ENCODE peak calls at places on chromosome 20, in eight cellular contexts. One of them, this sample, is unnamed.

GRCh38 chr20:51388756-51389542 is 153.6 kb downstream of the NFATC2 start:
- DNase-seq in osteoblast: no peak
- DNase-seq in CD8-positive, alpha-beta T cell: no peak
- DNase-seq in AG10803: no peak
- DNase-seq in BJ: no peak
- DNase-seq in lung: no peak
- DNase-seq in stomach: no peak
- DNase-seq in cardiac fibroblast: peak; percentile 29
- DNase-seq in this sample: no peak

GRCh38 chr20:40265872-40266533 is 423.0 kb downstream of the MAFB start:
- DNase-seq in BJ: no peak
- DNase-seq in AG10803: peak; percentile 54
- DNase-seq in stomach: peak; percentile 39
- DNase-seq in osteoblast: no peak
- DNase-seq in cardiac fibroblast: peak; percentile 71
- DNase-seq in lung: peak; percentile 35
- DNase-seq in CD8-positive, alpha-beta T cell: no peak
- DNase-seq in this sample: no peak

GRCh38 chr20:11231742-11232141 is 557.9 kb upstream of the JAG1 start:
- DNase-seq in osteoblast: no peak
- DNase-seq in CD8-positive, alpha-beta T cell: no peak
- DNase-seq in BJ: no peak
- DNase-seq in stomach: no peak
- DNase-seq in AG10803: no peak
- DNase-seq in cardiac fibroblast: no peak
- DNase-seq in lung: no peak
- DNase-seq in this sample: no peak

GRCh38 chr20:53580376-53581111 is 13.1 kb downstream of the ZNF217 start:
- DNase-seq in CD8-positive, alpha-beta T cell: no peak
- DNase-seq in cardiac fibroblast: no peak
- DNase-seq in stomach: peak; percentile 19
- DNase-seq in BJ: no peak
- DNase-seq in lung: peak; percentile 27
- DNase-seq in AG10803: no peak
- DNase-seq in osteoblast: peak; percentile 66
- DNase-seq in this sample: no peak

GRCh38 chr20:62822788-62823651 is 6.2 kb downstream of the COL9A3 start:
- DNase-seq in AG10803: no peak
- DNase-seq in lung: no peak
- DNase-seq in osteoblast: peak; percentile 97
- DNase-seq in cardiac fibroblast: no peak
- DNase-seq in stomach: peak; percentile 74
- DNase-seq in BJ: no peak
- DNase-seq in CD8-positive, alpha-beta T cell: no peak
- DNase-seq in this sample: no peak

GRCh38 chr20:62498874-62499273 is 23.1 kb upstream of the GATA5 start:
- DNase-seq in CD8-positive, alpha-beta T cell: no peak
- DNase-seq in AG10803: no peak
- DNase-seq in stomach: no peak
- DNase-seq in osteoblast: no peak
- DNase-seq in BJ: no peak
- DNase-seq in cardiac fibroblast: no peak
- DNase-seq in lung: no peak
- DNase-seq in this sample: no peak

GRCh38 chr20:53748176-53748575 is 154.5 kb upstream of the ZNF217 start:
- DNase-seq in osteoblast: no peak
- DNase-seq in AG10803: no peak
- DNase-seq in BJ: no peak
- DNase-seq in lung: no peak
- DNase-seq in CD8-positive, alpha-beta T cell: no peak
- DNase-seq in cardiac fibroblast: no peak
- DNase-seq in stomach: no peak
- DNase-seq in this sample: no peak

GRCh38 chr20:52426856-52427255 is 235.3 kb upstream of the ZFP64 start:
- DNase-seq in AG10803: no peak
- DNase-seq in cardiac fibroblast: no peak
- DNase-seq in osteoblast: no peak
- DNase-seq in stomach: no peak
- DNase-seq in lung: no peak
- DNase-seq in CD8-positive, alpha-beta T cell: no peak
- DNase-seq in BJ: no peak
- DNase-seq in this sample: no peak

DNA sequence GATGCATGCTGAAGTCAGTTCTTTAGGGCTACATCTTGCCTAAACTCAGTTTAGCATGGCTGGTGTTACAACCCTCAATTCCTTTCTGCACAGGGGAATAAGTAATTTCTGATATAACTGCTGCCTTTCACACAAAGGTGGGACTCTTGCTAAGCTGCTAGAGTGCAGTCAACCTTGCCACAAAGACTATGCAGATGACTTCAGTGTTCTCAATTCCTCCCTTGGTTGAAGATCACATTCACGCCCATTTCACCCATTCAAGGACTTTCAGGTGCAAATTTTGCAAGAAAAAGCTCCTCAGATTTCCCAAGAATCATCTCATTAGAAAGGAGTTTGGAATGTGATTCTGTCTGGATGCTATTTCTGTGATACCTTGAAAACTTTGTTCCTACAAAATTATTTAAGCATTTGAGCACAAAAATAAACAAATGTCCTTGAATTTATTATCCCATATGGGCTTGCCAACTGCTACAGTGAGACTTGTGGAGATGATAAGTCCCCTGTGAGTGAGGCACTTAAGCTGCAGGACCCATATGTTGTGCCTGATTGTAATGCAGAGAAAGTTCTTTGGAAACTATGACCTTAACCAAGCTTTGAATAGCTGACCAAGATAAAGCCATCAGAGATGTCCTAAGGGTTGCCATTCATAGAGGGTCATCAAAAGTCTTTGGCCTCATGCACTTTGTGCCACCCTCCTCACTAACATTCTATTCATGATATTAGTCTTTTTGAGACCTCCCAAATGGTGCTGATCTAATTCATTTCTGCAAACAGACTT is 111.8 kb downstream of the PLCB4 start:
- DNase-seq in BJ: no peak
- DNase-seq in CD8-positive, alpha-beta T cell: no peak
- DNase-seq in lung: no peak
- DNase-seq in osteoblast: no peak
- DNase-seq in stomach: no peak
- DNase-seq in cardiac fibroblast: no peak
- DNase-seq in AG10803: no peak
- DNase-seq in this sample: no peak
- H3K4me3 ChIP-seq in BJ: no peak overlapping the region
- H3K4me3 ChIP-seq in CD8-positive, alpha-beta T cell: no peak overlapping the region
- H3K4me3 ChIP-seq in lung: no peak overlapping the region
- H3K4me3 ChIP-seq in osteoblast: no peak overlapping the region
- H3K4me3 ChIP-seq in stomach: no peak overlapping the region
- H3K4me3 ChIP-seq in cardiac fibroblast: no peak overlapping the region
- H3K4me3 ChIP-seq in AG10803: no peak overlapping the region
- H3K4me3 ChIP-seq in this sample: no peak overlapping the region

GRCh38 chr20:57525328-57526053 is 551 bp upstream of the CTCFL start:
- DNase-seq in osteoblast: no peak
- DNase-seq in BJ: no peak
- DNase-seq in AG10803: no peak
- DNase-seq in CD8-positive, alpha-beta T cell: no peak
- DNase-seq in cardiac fibroblast: no peak
- DNase-seq in stomach: no peak
- DNase-seq in lung: no peak
- DNase-seq in this sample: no peak

GRCh38 chr20:57527728-57528127 is 2.8 kb upstream of the CTCFL start:
- DNase-seq in BJ: no peak
- DNase-seq in osteoblast: no peak
- DNase-seq in AG10803: no peak
- DNase-seq in cardiac fibroblast: no peak
- DNase-seq in CD8-positive, alpha-beta T cell: no peak
- DNase-seq in lung: no peak
- DNase-seq in stomach: no peak
- DNase-seq in this sample: no peak

GRCh38 chr20:57524511-57525176 is at the start of gene CTCFL:
- DNase-seq in cardiac fibroblast: no peak
- DNase-seq in BJ: no peak
- DNase-seq in stomach: no peak
- DNase-seq in CD8-positive, alpha-beta T cell: no peak
- DNase-seq in AG10803: no peak
- DNase-seq in lung: no peak
- DNase-seq in osteoblast: no peak
- DNase-seq in this sample: no peak

GRCh38 chr20:57526885-57527566 is 2.1 kb upstream of the CTCFL start:
- DNase-seq in osteoblast: no peak
- DNase-seq in BJ: no peak
- DNase-seq in CD8-positive, alpha-beta T cell: no peak
- DNase-seq in lung: no peak
- DNase-seq in stomach: no peak
- DNase-seq in cardiac fibroblast: no peak
- DNase-seq in AG10803: no peak
- DNase-seq in this sample: no peak

DNA sequence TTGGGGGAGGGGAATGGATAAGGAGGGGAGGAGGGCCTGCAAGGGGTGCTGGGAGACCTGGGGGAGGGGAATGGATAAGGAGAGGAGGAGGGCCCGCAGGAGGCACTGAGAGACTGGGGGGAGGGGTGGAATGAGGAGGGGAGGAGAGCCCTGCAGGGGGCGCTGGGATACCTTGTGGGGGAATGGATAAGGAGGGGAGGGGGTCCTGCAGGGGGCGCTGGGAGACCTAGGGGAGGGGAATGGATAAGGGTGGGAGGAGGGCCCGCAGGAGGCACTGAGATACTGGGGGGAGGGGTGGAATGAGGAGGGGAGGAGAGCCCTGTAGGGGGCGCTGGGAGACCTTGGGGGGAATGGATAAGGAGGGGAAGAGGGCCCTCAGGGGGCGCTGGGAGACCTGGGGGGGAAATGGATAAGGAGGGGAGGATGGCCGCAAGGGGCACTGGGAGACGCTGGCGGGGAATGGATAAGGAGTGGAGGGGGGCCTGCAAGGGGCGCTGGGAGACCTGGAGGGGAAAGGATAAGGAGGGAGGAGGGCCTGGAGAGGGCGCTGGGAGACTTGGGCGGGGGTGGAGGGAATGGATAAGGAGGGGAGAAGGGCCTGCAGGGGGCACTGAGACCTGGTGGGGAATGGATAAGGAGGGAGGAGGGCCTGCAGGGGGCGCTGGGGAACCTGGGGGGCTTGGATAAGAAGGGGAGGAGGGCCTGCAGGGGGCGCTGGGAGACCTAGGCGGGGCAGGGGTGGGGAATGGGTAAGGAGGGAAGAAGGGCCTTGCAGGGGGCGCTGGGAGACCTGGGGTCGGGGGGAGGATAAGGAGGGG is 1.3 kb upstream of the CTCFL start:
- DNase-seq in lung: no peak
- DNase-seq in BJ: no peak
- DNase-seq in CD8-positive, alpha-beta T cell: no peak
- DNase-seq in cardiac fibroblast: no peak
- DNase-seq in osteoblast: no peak
- DNase-seq in stomach: no peak
- DNase-seq in AG10803: no peak
- DNase-seq in this sample: no peak
- TF ChIP-seq CTCF in lung: no peak
- TF ChIP-seq CTCF in BJ: no peak
- TF ChIP-seq CTCF in CD8-positive, alpha-beta T cell: no peak
- TF ChIP-seq CTCF in cardiac fibroblast: no peak
- TF ChIP-seq CTCF in osteoblast: no peak
- TF ChIP-seq CTCF in stomach: no peak
- TF ChIP-seq CTCF in AG10803: no peak
- TF ChIP-seq CTCF in this sample: no peak

GRCh38 chr20:43188234-43188653 is 1.5 kb downstream of the PTPRT start:
- DNase-seq in stomach: no peak
- DNase-seq in osteoblast: no peak
- DNase-seq in lung: no peak
- DNase-seq in cardiac fibroblast: no peak
- DNase-seq in AG10803: no peak
- DNase-seq in CD8-positive, alpha-beta T cell: no peak
- DNase-seq in BJ: no peak
- DNase-seq in this sample: no peak

GRCh38 chr20:43190332-43190953 is 737 bp upstream of the PTPRT start:
- DNase-seq in CD8-positive, alpha-beta T cell: no peak
- DNase-seq in BJ: no peak
- DNase-seq in cardiac fibroblast: no peak
- DNase-seq in lung: no peak
- DNase-seq in AG10803: no peak
- DNase-seq in stomach: no peak
- DNase-seq in osteoblast: no peak
- DNase-seq in this sample: no peak

GRCh38 chr20:43189614-43190331 is at the start of gene PTPRT:
- DNase-seq in AG10803: no peak
- DNase-seq in stomach: no peak
- DNase-seq in BJ: no peak
- DNase-seq in osteoblast: no peak
- DNase-seq in cardiac fibroblast: no peak
- DNase-seq in CD8-positive, alpha-beta T cell: no peak
- DNase-seq in lung: no peak
- DNase-seq in this sample: no peak

GRCh38 chr20:43187476-43188233 is 2.1 kb downstream of the PTPRT start:
- DNase-seq in cardiac fibroblast: peak; percentile 72
- DNase-seq in CD8-positive, alpha-beta T cell: peak; percentile 51
- DNase-seq in AG10803: peak; percentile 49
- DNase-seq in osteoblast: peak; percentile 99
- DNase-seq in BJ: peak; percentile 5
- DNase-seq in stomach: peak; percentile 72
- DNase-seq in lung: peak; percentile 75
- DNase-seq in this sample: peak; percentile 22

GRCh38 chr20:43188861-43189613 is 669 bp downstream of the PTPRT start:
- DNase-seq in stomach: no peak
- DNase-seq in osteoblast: no peak
- DNase-seq in lung: no peak
- DNase-seq in CD8-positive, alpha-beta T cell: no peak
- DNase-seq in cardiac fibroblast: no peak
- DNase-seq in AG10803: no peak
- DNase-seq in BJ: no peak
- DNase-seq in this sample: no peak
- H3K4me3 ChIP-seq in stomach: peak overlapping the region; percentile 24
- H3K4me3 ChIP-seq in osteoblast: no peak overlapping the region
- H3K4me3 ChIP-seq in lung: no peak overlapping the region
- H3K4me3 ChIP-seq in CD8-positive, alpha-beta T cell: no peak overlapping the region
- H3K4me3 ChIP-seq in cardiac fibroblast: no peak overlapping the region
- H3K4me3 ChIP-seq in AG10803: no peak overlapping the region
- H3K4me3 ChIP-seq in BJ: no peak overlapping the region
- H3K4me3 ChIP-seq in this sample: no peak overlapping the region

GRCh38 chr20:34561661-34562060 is 3.1 kb downstream of the MAP1LC3A start:
- DNase-seq in lung: no peak
- DNase-seq in CD8-positive, alpha-beta T cell: no peak
- DNase-seq in AG10803: no peak
- DNase-seq in BJ: no peak
- DNase-seq in cardiac fibroblast: no peak
- DNase-seq in stomach: no peak
- DNase-seq in osteoblast: no peak
- DNase-seq in this sample: no peak

GRCh38 chr20:34560614-34561013 is 2.1 kb downstream of the MAP1LC3A start:
- DNase-seq in CD8-positive, alpha-beta T cell: no peak
- DNase-seq in AG10803: no peak
- DNase-seq in osteoblast: no peak
- DNase-seq in BJ: no peak
- DNase-seq in stomach: no peak
- DNase-seq in lung: no peak
- DNase-seq in cardiac fibroblast: no peak
- DNase-seq in this sample: no peak

GRCh38 chr20:34564810-34565209 is 6.3 kb downstream of the MAP1LC3A start:
- DNase-seq in cardiac fibroblast: no peak
- DNase-seq in stomach: no peak
- DNase-seq in lung: no peak
- DNase-seq in BJ: no peak
- DNase-seq in CD8-positive, alpha-beta T cell: no peak
- DNase-seq in osteoblast: no peak
- DNase-seq in AG10803: no peak
- DNase-seq in this sample: no peak

GRCh38 chr20:34560141-34560523 is 1.6 kb downstream of the MAP1LC3A start:
- DNase-seq in lung: no peak
- DNase-seq in cardiac fibroblast: no peak
- DNase-seq in CD8-positive, alpha-beta T cell: no peak
- DNase-seq in osteoblast: no peak
- DNase-seq in stomach: no peak
- DNase-seq in BJ: no peak
- DNase-seq in AG10803: no peak
- DNase-seq in this sample: no peak

GRCh38 chr20:34562643-34563042 is 4.1 kb downstream of the MAP1LC3A start:
- DNase-seq in AG10803: no peak
- DNase-seq in CD8-positive, alpha-beta T cell: no peak
- DNase-seq in stomach: no peak
- DNase-seq in lung: no peak
- DNase-seq in BJ: no peak
- DNase-seq in osteoblast: peak; percentile 93
- DNase-seq in cardiac fibroblast: peak; percentile 32
- DNase-seq in this sample: no peak
- TF ChIP-seq CTCF in AG10803: peak; percentile 45
- TF ChIP-seq CTCF in CD8-positive, alpha-beta T cell: no peak
- TF ChIP-seq CTCF in stomach: peak; percentile 22
- TF ChIP-seq CTCF in lung: no peak
- TF ChIP-seq CTCF in BJ: peak; percentile 54
- TF ChIP-seq CTCF in osteoblast: peak; percentile 52
- TF ChIP-seq CTCF in cardiac fibroblast: peak; percentile 52
- TF ChIP-seq CTCF in this sample: peak; percentile 48